ENCODE peak calls at places on chromosomes 3 and 15, in seven cellular contexts. S, C, B, X, E, K and G are unnamed samples.

GRCh38 chr3:69276884-69277283 is 109.0 kb downstream of the FRMD4B start:
- DNase-seq in S (no peak), C (no peak), B (no peak), X (no peak), E (no peak), K (no peak), G (no peak)

GRCh38 chr15:42919794-42920280 is 741 bp downstream of the TTBK2 start:
- DNase-seq in S (no peak), C (peak; percentile 46), B (peak; percentile 9), X (no peak), E (no peak), K (peak; percentile 52), G (peak; percentile 70)

GRCh38 chr3:14246414-14246813 is 67.8 kb downstream of the LSM3 start:
- DNase-seq in S (no peak), C (no peak), B (no peak), X (no peak), E (no peak), K (no peak), G (no peak)

GRCh38 chr3:14883226-14883625 is 64.2 kb upstream of the NR2C2 start:
- DNase-seq in S (no peak), C (no peak), B (no peak), X (no peak), E (no peak), K (no peak), G (no peak)

GRCh38 chr3:141556034-141556433 is 69.2 kb downstream of the RASA2 start:
- DNase-seq in S (no peak), C (no peak), B (no peak), X (no peak), E (no peak), K (peak; percentile 29), G (no peak)

GRCh38 chr15:85329561-85330421 is 50.6 kb upstream of the AKAP13 start:
- DNase-seq in S (no peak), C (peak; percentile 95), B (no peak), X (no peak), E (peak; percentile 34), K (peak; percentile 59), G (peak; percentile 77)

GRCh38 chr3:14352002-14352627 is 50.3 kb upstream of the SLC6A6 start:
- DNase-seq in S (no peak), C (peak; percentile 79), B (no peak), X (no peak), E (peak; percentile 45), K (peak; percentile 15), G (peak; percentile 70)

GRCh38 chr3:1251282-1252060 is 158.6 kb downstream of the CNTN6 start:
- DNase-seq in S (no peak), C (no peak), B (no peak), X (no peak), E (no peak), K (no peak), G (no peak)

GRCh38 chr3:11329779-11330178 is 57.6 kb downstream of the ATG7 start:
- DNase-seq in S (no peak), C (no peak), B (no peak), X (no peak), E (no peak), K (no peak), G (no peak)

GRCh38 chr3:187210091-187210490 is 12.8 kb downstream of the RTP1 start:
- DNase-seq in S (no peak), C (no peak), B (no peak), X (no peak), E (no peak), K (no peak), G (no peak)

GRCh38 chr15:88894348-88894818 is 961 bp downstream of the HAPLN3 start:
- DNase-seq in S (peak; percentile 78), C (peak; percentile 76), B (peak; percentile 73), X (peak; percentile 71), E (peak; percentile 70), K (peak; percentile 91), G (peak; percentile 59)

GRCh38 chr3:98811048-98811447 is 47.9 kb downstream of the ST3GAL6 start:
- DNase-seq in S (no peak), C (no peak), B (no peak), X (no peak), E (no peak), K (no peak), G (peak; percentile 56)

GRCh38 chr15:20358066-20358780 is 183.4 kb downstream of the GOLGA6L6 start:
- DNase-seq in S (no peak), C (no peak), B (no peak), X (no peak), E (no peak), K (no peak), G (no peak)

GRCh38 chr15:92166751-92167412 is 226.8 kb upstream of the ST8SIA2 start:
- DNase-seq in S (no peak), C (no peak), B (no peak), X (no peak), E (no peak), K (no peak), G (no peak)

GRCh38 chr3:83868909-83869567 is 1089.8 kb upstream of the CADM2 start:
- DNase-seq in S (no peak), C (no peak), B (no peak), X (no peak), E (no peak), K (no peak), G (no peak)

GRCh38 chr3:184750684-184751083 is 38.8 kb upstream of the MAGEF1 start:
- DNase-seq in S (no peak), C (no peak), B (no peak), X (no peak), E (no peak), K (no peak), G (no peak)

GRCh38 chr15:41490355-41490754 is 3.3 kb upstream of the ITPKA start:
- DNase-seq in S (no peak), C (peak; percentile 85), B (no peak), X (no peak), E (no peak), K (peak; percentile 78), G (peak; percentile 90)

GRCh38 chr15:90211009-90211408 is 9.9 kb downstream of the SEMA4B start:
- DNase-seq in S (no peak), C (no peak), B (no peak), X (no peak), E (no peak), K (no peak), G (no peak)

GRCh38 chr15:27743078-27743477 is 356.0 kb downstream of the OCA2 start:
- DNase-seq in S (no peak), C (no peak), B (no peak), X (no peak), E (no peak), K (no peak), G (no peak)

GRCh38 chr3:171892457-171892856 is 49.3 kb downstream of the TMEM212 start:
- DNase-seq in S (no peak), C (no peak), B (no peak), X (no peak), E (no peak), K (no peak), G (no peak)

GRCh38 chr3:69343875-69344274 is 42.0 kb downstream of the FRMD4B start:
- DNase-seq in S (no peak), C (no peak), B (no peak), X (no peak), E (no peak), K (no peak), G (no peak)

GRCh38 chr15:54979949-54980348 is 216.8 kb downstream of the RSL24D1 start:
- DNase-seq in S (no peak), C (no peak), B (no peak), X (no peak), E (no peak), K (no peak), G (no peak)

GRCh38 chr3:60319179-60319858 is 931.9 kb downstream of the FHIT start:
- DNase-seq in S (no peak), C (no peak), B (no peak), X (no peak), E (no peak), K (no peak), G (no peak)

GRCh38 chr15:44084171-44084570 is 110.9 kb downstream of the FRMD5 start:
- DNase-seq in S (no peak), C (no peak), B (no peak), X (no peak), E (no peak), K (no peak), G (no peak)

GRCh38 chr3:167736264-167736787 is 805 bp downstream of the SERPINI1 start:
- DNase-seq in S (no peak), C (no peak), B (no peak), X (no peak), E (no peak), K (no peak), G (no peak)

GRCh38 chr3:72820405-72820804 is 27.8 kb downstream of the SHQ1 start:
- DNase-seq in S (no peak), C (peak; percentile 44), B (no peak), X (no peak), E (no peak), K (no peak), G (no peak)

GRCh38 chr15:75431682-75432081 is 19.8 kb downstream of the SIN3A start:
- DNase-seq in S (no peak), C (no peak), B (no peak), X (no peak), E (no peak), K (no peak), G (no peak)

GRCh38 chr3:37999836-38000235 is 9.2 kb downstream of the VILL start:
- DNase-seq in S (no peak), C (no peak), B (no peak), X (no peak), E (no peak), K (no peak), G (no peak)

GRCh38 chr3:56379723-56380287 is 88.5 kb downstream of the ERC2 start:
- DNase-seq in S (no peak), C (no peak), B (no peak), X (no peak), E (no peak), K (no peak), G (no peak)

GRCh38 chr3:141280086-141280485 is 48.5 kb downstream of the PXYLP1 start:
- DNase-seq in S (no peak), C (no peak), B (no peak), X (no peak), E (no peak), K (no peak), G (no peak)

GRCh38 chr3:194745427-194746184 is 59.9 kb downstream of the FAM43A start:
- DNase-seq in S (no peak), C (no peak), B (no peak), X (no peak), E (no peak), K (no peak), G (peak; percentile 84)

GRCh38 chr15:35243758-35244157 is 158.7 kb upstream of the NANOGP8 start:
- DNase-seq in S (no peak), C (no peak), B (no peak), X (no peak), E (no peak), K (no peak), G (no peak)

GRCh38 chr3:183449391-183449790 is 21.0 kb upstream of the MCF2L2 start:
- DNase-seq in S (no peak), C (no peak), B (no peak), X (no peak), E (no peak), K (no peak), G (peak; percentile 52)

GRCh38 chr3:138348950-138349739 is 766 bp downstream of the MRAS start:
- DNase-seq in S (no peak), C (no peak), B (no peak), X (no peak), E (no peak), K (no peak), G (peak; percentile 78)

GRCh38 chr15:68819451-68820204 is 1.1 kb downstream of the ANP32A start:
- DNase-seq in S (peak; percentile 7), C (peak; percentile 51), B (no peak), X (no peak), E (no peak), K (peak; percentile 52), G (peak; percentile 66)

GRCh38 chr15:33852570-33852969 is 115.7 kb upstream of the CHRM5 start:
- DNase-seq in S (no peak), C (no peak), B (no peak), X (no peak), E (no peak), K (no peak), G (no peak)